ENCODE peak calls at places on chromosomes 2 and 18, in six cellular contexts. B is RPMI7951, D is endothelial cell, F is amygdala, U is ACHN, I is iPS-NIHi11. W is an unnamed sample.
A peak's percentile ranks its signal among the peaks of the same experiment; 100 is the strongest.

GRCh38 chr18:22609642-22610041 is 191.9 kb upstream of the CTAGE1 start:
- DNase-seq in U (no peak), D (no peak), F (no peak), B (peak; percentile 61), I (peak; percentile 36), W (peak; percentile 67)

GRCh38 chr2:238644095-238645081 is 203.5 kb upstream of the TWIST2 start:
- DNase-seq in I (no peak), B (peak; percentile 93), D (no peak), U (peak; percentile 58), F (no peak), W (no peak)

GRCh38 chr2:32714521-32714920 is 86.7 kb downstream of the TTC27 start:
- DNase-seq in I (no peak), D (no peak), U (no peak), F (no peak), B (no peak), W (no peak)

GRCh38 chr2:128593518-128594272 is 275.0 kb upstream of the HS6ST1 start:
- DNase-seq in F (no peak), D (no peak), I (no peak), U (peak; percentile 67), B (no peak), W (no peak)

GRCh38 chr2:157989227-157989626 is 112.4 kb upstream of the UPP2 start:
- DNase-seq in F (no peak), U (no peak), B (no peak), I (no peak), D (no peak), W (no peak)

GRCh38 chr2:47653909-47654789 is 128.8 kb upstream of the MSH6 start:
- DNase-seq in F (no peak), I (peak; percentile 67), U (no peak), B (peak; percentile 48), D (peak; percentile 40), W (peak; percentile 18)

GRCh38 chr2:3536682-3537632 is 17.6 kb upstream of the ADI1 start:
- DNase-seq in U (peak; percentile 80), B (peak; percentile 65), F (no peak), D (peak; percentile 45), I (peak; percentile 80), W (peak; percentile 56)

GRCh38 chr2:157363612-157364101 is 38.0 kb upstream of the ERMN start:
- DNase-seq in B (peak; percentile 17), F (no peak), U (no peak), I (no peak), D (no peak), W (no peak)

GRCh38 chr18:80196528-80197320 is 50.6 kb downstream of the PARD6G start:
- DNase-seq in U (no peak), D (no peak), B (peak; percentile 41), F (no peak), I (peak; percentile 58), W (no peak)

GRCh38 chr2:150133623-150134022 is 353.8 kb downstream of the RND3 start:
- DNase-seq in I (peak; percentile 53), D (no peak), F (no peak), B (peak; percentile 95), U (peak; percentile 88), W (peak; percentile 8)

GRCh38 chr2:133780099-133780996 is 212.1 kb upstream of the NCKAP5 start:
- DNase-seq in U (peak; percentile 84), D (peak; percentile 68), B (peak; percentile 81), I (peak; percentile 63), F (no peak), W (peak; percentile 52)

GRCh38 chr2:150718280-150718679 is 230.8 kb upstream of the RND3 start:
- DNase-seq in I (no peak), B (no peak), F (no peak), U (no peak), D (no peak), W (no peak)